ENCODE peak calls at places on chromosome 1, in nine cellular contexts. O is progenitor cell of endocrine pancreas, V is endothelial cell, C is WERI-Rb-1, Y is HFF-Myc, G is epithelial cell of esophagus, H is tibial artery, M is neural crest cell, D is psoas muscle. U is an unnamed sample.
A peak's percentile ranks its signal among the peaks of the same experiment; 100 is the strongest.

GRCh38 chr1:201144701-201145100 is 9.6 kb downstream of the TMEM9 start:
- DNase-seq in M (no peak), G (no peak), H (no peak), O (no peak), C (peak; percentile 78), V (no peak), D (no peak), Y (no peak), U (peak; percentile 34)

GRCh38 chr1:84862810-84863251 is 30.2 kb downstream of the LPAR3 start:
- DNase-seq in H (no peak), D (no peak), M (no peak), C (no peak), G (no peak), Y (no peak), V (no peak), O (no peak), U (no peak)

GRCh38 chr1:46278807-46279206 is 24.6 kb downstream of the LRRC41 start:
- DNase-seq in G (peak; percentile 68), V (no peak), M (no peak), H (no peak), D (peak; percentile 61), C (no peak), Y (no peak), O (no peak), U (no peak)

GRCh38 chr1:41317356-41317755 is 43.9 kb upstream of the FOXO6 start:
- DNase-seq in D (no peak), G (peak; percentile 46), C (no peak), V (no peak), O (no peak), H (no peak), Y (no peak), M (no peak), U (no peak)

GRCh38 chr1:33396188-33397124 is 34.4 kb downstream of the PHC2 start:
- DNase-seq in C (no peak), M (no peak), O (no peak), V (no peak), G (no peak), H (no peak), Y (no peak), D (no peak), U (no peak)

GRCh38 chr1:109773203-109773899 is 9.6 kb upstream of the EPS8L3 start:
- DNase-seq in M (peak; percentile 63), O (peak; percentile 63), Y (peak; percentile 64), V (peak; percentile 77), H (peak; percentile 85), C (peak; percentile 90), G (peak; percentile 89), D (peak; percentile 90), U (peak; percentile 87)

GRCh38 chr1:63987014-63987630 is 213.3 kb downstream of the ROR1 start:
- DNase-seq in G (peak; percentile 56), O (no peak), V (no peak), C (no peak), Y (no peak), M (no peak), D (no peak), H (no peak), U (no peak)

GRCh38 chr1:244599937-244600350 is 53.0 kb upstream of the DESI2 start:
- DNase-seq in Y (peak; percentile 62), V (no peak), M (no peak), O (no peak), D (no peak), H (peak; percentile 35), G (peak; percentile 96), C (no peak), U (no peak)

GRCh38 chr1:194069168-194069830 is 882.9 kb upstream of the B3GALT2 start:
- DNase-seq in M (no peak), H (no peak), Y (no peak), O (no peak), G (no peak), V (no peak), C (no peak), D (no peak), U (no peak)

DNA sequence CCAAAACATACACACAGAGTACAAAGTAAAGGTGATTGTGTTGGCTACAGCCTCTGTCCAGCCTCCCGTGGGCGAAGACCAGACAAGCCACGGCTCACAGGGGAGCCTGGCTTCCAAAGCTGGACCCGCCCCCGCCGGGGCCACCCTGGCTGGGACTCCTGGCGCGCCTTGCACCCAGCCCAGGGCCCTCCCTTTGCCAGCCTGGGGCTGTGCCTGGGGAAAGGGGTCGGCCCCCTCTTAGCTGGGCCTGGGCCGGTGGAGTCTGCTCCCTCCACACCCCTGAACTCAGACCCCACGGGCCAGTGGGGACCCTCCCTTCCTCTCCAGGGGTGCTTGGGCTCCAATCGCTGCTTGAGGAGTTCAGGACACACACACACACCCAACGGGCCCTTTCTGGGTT is 56.1 kb downstream of the KCNAB2 start:
- DNase-seq in O (no peak), V (no peak), D (peak; percentile 34), Y (no peak), H (no peak), G (no peak), M (no peak), C (no peak), U (peak; percentile 74)
- TF ChIP-seq CTCF in O (no peak), V (no peak), D (no peak), Y (no peak), H (no peak), G (no peak), M (no peak), C (no peak), U (no peak)

GRCh38 chr1:65292861-65293593 is 16.3 kb upstream of the DNAJC6 start:
- DNase-seq in O (no peak), D (no peak), C (no peak), G (peak; percentile 57), H (no peak), M (no peak), Y (no peak), V (no peak), U (no peak)
- TF ChIP-seq CTCF in O (no peak), D (no peak), C (no peak), G (no peak), H (no peak), M (no peak), Y (no peak), V (no peak), U (no peak)

DNA sequence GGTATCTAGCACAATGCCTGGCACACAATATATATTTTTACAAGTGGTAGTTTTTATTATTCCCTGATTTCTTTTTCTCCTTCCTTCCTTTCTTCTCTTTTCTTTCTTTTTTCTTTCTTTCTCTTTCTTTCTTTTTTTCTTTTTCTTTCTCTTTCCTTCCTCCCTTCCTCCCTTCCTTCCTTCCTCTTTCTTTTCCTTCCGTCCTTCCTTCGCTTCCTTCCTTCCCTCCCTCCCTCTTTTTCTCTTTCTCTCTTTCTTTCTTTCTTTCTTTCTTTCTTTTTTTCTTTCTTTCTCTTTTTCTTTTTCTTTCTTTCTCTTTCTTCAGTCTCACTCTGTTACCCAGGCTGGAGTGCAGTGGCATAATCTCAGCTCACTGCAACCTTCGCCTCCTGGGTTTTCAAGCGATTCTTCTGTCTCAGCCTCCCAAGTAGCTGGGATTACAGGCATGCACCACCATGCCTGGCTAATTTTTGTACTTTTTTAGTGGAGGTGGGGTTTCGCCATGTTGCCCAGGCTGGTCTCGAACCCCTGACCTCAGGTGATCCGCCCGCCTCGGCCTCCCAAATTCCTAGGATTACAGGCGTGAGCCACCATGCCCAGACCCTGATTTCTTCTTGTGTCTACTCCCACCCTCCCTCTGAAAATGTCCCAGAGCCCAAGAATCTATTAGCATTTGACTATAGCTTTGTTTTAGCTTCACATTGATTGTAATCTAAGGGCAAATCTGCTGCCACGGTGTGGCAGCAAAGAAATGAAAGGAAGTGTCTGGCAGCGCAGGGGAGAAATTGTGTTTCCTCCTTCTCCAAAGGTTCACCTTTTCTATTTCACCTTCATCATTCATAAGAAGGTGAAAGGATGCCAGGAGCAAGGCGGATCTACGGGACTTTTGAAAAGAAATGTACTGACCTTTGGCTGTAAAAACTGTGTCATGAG is 19.9 kb upstream of the ABCB10 start:
- DNase-seq in D (no peak), G (no peak), M (no peak), O (no peak), Y (no peak), C (no peak), V (no peak), H (no peak), U (no peak)
- TF ChIP-seq CTCF in D (no peak), G (no peak), M (no peak), O (no peak), Y (no peak), C (no peak), V (no peak), H (peak; percentile 20), U (peak; percentile 32)

GRCh38 chr1:237671262-237671661 is 219.5 kb downstream of the ZP4 start:
- DNase-seq in Y (no peak), C (no peak), M (no peak), G (no peak), V (no peak), H (no peak), D (no peak), O (no peak), U (no peak)

GRCh38 chr1:237677979-237678378 is 212.7 kb downstream of the ZP4 start:
- DNase-seq in H (no peak), O (no peak), G (peak; percentile 48), D (no peak), M (no peak), V (no peak), Y (no peak), C (no peak), U (no peak)

GRCh38 chr1:237671935-237672334 is 218.8 kb downstream of the ZP4 start:
- DNase-seq in Y (no peak), C (no peak), V (no peak), D (no peak), O (no peak), G (no peak), H (no peak), M (no peak), U (no peak)

GRCh38 chr1:237670296-237670695 is 220.4 kb downstream of the ZP4 start:
- DNase-seq in M (no peak), G (peak; percentile 21), H (no peak), D (no peak), C (no peak), V (no peak), Y (no peak), O (no peak), U (no peak)

DNA sequence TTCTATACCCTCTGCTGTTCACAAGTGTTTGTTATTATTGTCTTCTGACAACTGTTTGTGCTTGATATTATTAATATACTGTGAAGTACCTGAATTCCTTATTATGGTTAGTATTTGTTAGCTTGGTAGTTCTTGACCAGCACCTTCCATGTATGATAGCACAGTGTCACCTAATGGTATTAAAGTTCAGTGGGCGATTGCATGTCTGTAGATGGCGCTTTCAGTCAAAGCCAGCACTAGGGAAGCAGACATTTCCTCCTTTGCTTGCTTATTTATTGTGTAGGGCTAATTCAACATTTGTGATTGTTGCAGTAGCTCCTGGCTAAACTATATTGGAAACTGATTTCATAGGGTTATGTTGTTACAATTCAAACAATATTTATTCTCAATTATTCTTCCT is 218.0 kb downstream of the ZP4 start:
- DNase-seq in H (no peak), V (no peak), G (peak; percentile 17), D (no peak), O (no peak), C (peak; percentile 45), Y (no peak), M (no peak), U (no peak)
- TF ChIP-seq CTCF in H (no peak), V (no peak), G (peak; percentile 24), D (no peak), O (peak; percentile 20), C (peak; percentile 75), Y (no peak), M (no peak), U (no peak)

U was measured in chondrocyte.